ENCODE peak calls at places on chromosomes 11 and 22, in seven cellular contexts. G is H9, H is A549, Y is heart left ventricle, J is hepatocyte, L is right lobe of liver, Z is HCT116. D is an unnamed sample. For H3K4me1, the result is how much of the 10 kb centered on the place peaks cover.

GRCh38 chr11:70109006-70109405 is 30.9 kb downstream of the ANO1 start:
- DNase-seq in J (no peak), H (no peak), Y (no peak), L (no peak), G (no peak), Z (no peak), D (no peak)

GRCh38 chr11:83816572-83817187 is 530.5 kb upstream of the CCDC90B start:
- DNase-seq in G (no peak), L (no peak), Y (no peak), J (peak), H (peak), Z (no peak), D (no peak)

GRCh38 chr11:69241075-69241740 is 52.7 kb upstream of the MYEOV start:
- DNase-seq in Z (no peak), H (no peak), Y (no peak), J (no peak), G (peak), L (no peak), D (no peak)

GRCh38 chr11:117045196-117045595 is 53.0 kb downstream of the SIK3 start:
- DNase-seq in H (no peak), G (no peak), L (no peak), Z (no peak), Y (no peak), J (peak), D (no peak)

GRCh38 chr22:20159088-20159487 is 8.2 kb upstream of the CCDC188 start:
- DNase-seq in Y (no peak), H (no peak), L (no peak), G (peak), J (no peak), Z (no peak), D (no peak)

GRCh38 chr11:2940166-2940929 is 11.1 kb upstream of the PHLDA2 start:
- DNase-seq in J (no peak), Z (peak), G (peak), L (no peak), Y (peak), H (peak), D (no peak)

GRCh38 chr11:1399386-1400167 is 9.8 kb downstream of the BRSK2 start:
- DNase-seq in J (no peak), L (no peak), Z (no peak), H (no peak), Y (no peak), G (no peak), D (no peak)

GRCh38 chr11:114262681-114263509 is 33.3 kb upstream of the NNMT start:
- DNase-seq in Z (peak), J (peak), Y (peak), L (peak), H (peak), G (peak), D (peak)

GRCh38 chr22:30519842-30520425 is 14.4 kb upstream of the SEC14L4 start:
- DNase-seq in J (no peak), G (no peak), Z (no peak), H (no peak), L (no peak), Y (no peak), D (no peak)

GRCh38 chr11:62500066-62501035 is 46.3 kb downstream of the AHNAK start:
- DNase-seq in Y (no peak), J (peak), H (no peak), G (peak), L (no peak), Z (peak), D (no peak)

GRCh38 chr11:19963697-19964340 is 196.5 kb downstream of the DBX1 start:
- DNase-seq in J (no peak), Z (no peak), L (no peak), H (no peak), Y (no peak), G (no peak), D (no peak)

GRCh38 chr11:78800089-78800690 is 225.5 kb upstream of the NARS2 start:
- DNase-seq in Y (no peak), L (no peak), G (no peak), Z (no peak), H (no peak), J (no peak), D (no peak)

GRCh38 chr11:44943118-44943517 is 7.6 kb downstream of the TP53I11 start:
- DNase-seq in Z (no peak), L (no peak), Y (no peak), H (no peak), G (no peak), J (no peak), D (no peak)

GRCh38 chr22:45534339-45535192 is 31.9 kb downstream of the FBLN1 start:
- DNase-seq in H (no peak), L (no peak), J (peak), Z (no peak), Y (no peak), G (no peak), D (no peak)

GRCh38 chr22:38868886-38869381 is 3.1 kb downstream of the CBX6 start:
- DNase-seq in J (peak), H (peak), Z (peak), Y (peak), L (peak), G (peak), D (peak)
- H3K4me1 ChIP-seq in J (under half), H (under half), Z (under half), Y (under half), L (under half), G (under half), D (under half)

DNA sequence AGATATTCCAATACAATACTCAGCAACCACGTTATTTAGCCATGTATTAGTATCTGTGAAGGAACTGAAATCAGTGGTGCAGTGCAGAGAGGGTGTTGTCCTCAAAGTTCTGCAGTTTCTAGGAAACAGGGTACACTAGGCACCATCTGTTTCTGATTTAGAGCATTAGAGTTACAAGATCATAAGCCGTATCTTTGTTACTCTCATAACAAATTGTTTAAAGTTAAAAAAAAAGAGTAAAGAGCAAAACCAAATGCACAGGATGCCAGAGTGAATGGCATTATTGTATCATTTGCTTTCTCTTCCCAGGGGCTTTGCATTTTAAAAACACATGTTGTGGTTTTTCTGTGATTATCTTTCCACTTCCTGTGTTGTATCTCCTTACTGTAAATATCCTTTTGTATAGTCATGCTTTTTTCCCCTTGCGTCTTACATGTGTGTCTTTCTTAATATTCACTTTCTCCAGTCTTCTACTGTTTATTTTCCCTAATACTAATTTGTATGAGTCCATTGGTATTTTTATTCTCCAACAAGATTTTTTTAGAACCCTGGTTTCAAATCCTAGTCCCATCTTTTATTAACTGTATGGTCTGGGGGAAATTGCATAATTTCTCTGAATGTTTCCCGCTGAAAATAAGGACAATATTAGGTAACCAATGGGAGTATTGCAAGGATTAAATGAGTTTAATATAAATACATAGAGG is 15.2 kb upstream of the NUP160 start:
- DNase-seq in Y (no peak), L (no peak), Z (no peak), G (no peak), J (peak), H (no peak), D (no peak)
- H3K4me1 ChIP-seq in Y (under half), L (under half), Z (under half), G (under half), J (under half), H (half or more), D (under half)

DNA sequence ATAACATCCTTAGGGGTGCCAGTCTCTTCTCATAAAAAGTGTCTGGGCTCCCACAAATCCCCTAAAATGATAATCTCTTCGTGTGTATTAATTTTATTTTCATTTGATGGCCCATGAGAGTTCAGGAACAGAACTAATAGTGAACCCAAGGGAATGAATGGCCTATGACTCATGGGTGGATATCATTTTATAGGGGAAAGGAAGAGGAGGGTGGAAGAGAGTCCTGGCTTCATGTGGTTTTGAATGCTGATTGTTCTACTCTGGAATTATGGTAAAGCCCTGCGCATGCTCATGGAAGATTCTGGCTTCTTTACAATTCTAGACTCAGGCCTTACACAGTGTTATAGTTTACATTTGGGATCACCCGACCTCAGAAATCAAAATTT is 35.3 kb downstream of the MAML2 start:
- DNase-seq in G (no peak), L (no peak), Y (no peak), J (peak), Z (peak), H (peak), D (no peak)
- H3K4me1 ChIP-seq in G (under half), L (under half), Y (under half), J (half or more), Z (half or more), H (half or more), D (under half)

GRCh38 chr11:35677904-35678303 is 15.3 kb downstream of the TRIM44 start:
- DNase-seq in J (no peak), H (no peak), L (no peak), Z (no peak), G (no peak), Y (no peak), D (no peak)
- H3K4me1 ChIP-seq in J (under half), H (under half), L (under half), Z (under half), G (under half), Y (under half), D (under half)

GRCh38 chr11:12559011-12559410 is 115.2 kb upstream of the TEAD1 start:
- DNase-seq in J (no peak), L (no peak), Y (no peak), H (no peak), Z (no peak), G (no peak), D (no peak)
- H3K4me1 ChIP-seq in J (under half), L (under half), Y (under half), H (under half), Z (under half), G (under half), D (under half)